ENCODE peak calls at places on chromosomes 2 and 18, in seven cellular contexts. T, R, D, O, L, U and W are unnamed samples.

GRCh38 chr2:127909019-127909418 is 23.3 kb upstream of the AMMECR1L start:
- DNase-seq in T (no peak), R (no peak), D (no peak), O (no peak), L (no peak), U (no peak), W (no peak)

GRCh38 chr18:13452851-13453524 is 234.4 kb downstream of the LDLRAD4 start:
- DNase-seq in T (no peak), R (no peak), D (no peak), O (no peak), L (no peak), U (no peak), W (no peak)

GRCh38 chr18:41992698-41993097 is 37.7 kb downstream of the PIK3C3 start:
- DNase-seq in T (no peak), R (no peak), D (no peak), O (no peak), L (no peak), U (no peak), W (no peak)

GRCh38 chr2:2101924-2102323 is 229.2 kb downstream of the MYT1L start:
- DNase-seq in T (no peak), R (no peak), D (no peak), O (no peak), L (no peak), U (peak; percentile 6), W (no peak)

GRCh38 chr2:151619337-151619989 is 114.8 kb downstream of the NEB start:
- DNase-seq in T (no peak), R (no peak), D (no peak), O (no peak), L (peak; percentile 95), U (no peak), W (no peak)

GRCh38 chr2:95023222-95023597 is 2.3 kb upstream of the MAL start:
- DNase-seq in T (no peak), R (peak; percentile 44), D (peak; percentile 62), O (peak; percentile 18), L (no peak), U (no peak), W (no peak)

GRCh38 chr2:216687646-216688045 is 7.7 kb downstream of the IGFBP5 start:
- DNase-seq in T (no peak), R (peak; percentile 55), D (peak; percentile 43), O (no peak), L (no peak), U (no peak), W (no peak)

GRCh38 chr2:136182315-136182714 is 64.4 kb upstream of the CXCR4 start:
- DNase-seq in T (no peak), R (no peak), D (no peak), O (no peak), L (no peak), U (no peak), W (no peak)

GRCh38 chr18:35376393-35376741 is 770 bp downstream of the ZNF396 start:
- DNase-seq in T (no peak), R (peak; percentile 37), D (peak; percentile 20), O (no peak), L (no peak), U (no peak), W (no peak)

GRCh38 chr18:9488535-9488934 is 13.2 kb downstream of the RALBP1 start:
- DNase-seq in T (no peak), R (no peak), D (no peak), O (no peak), L (no peak), U (no peak), W (no peak)

GRCh38 chr2:197042613-197043248 is 116.2 kb upstream of the PGAP1 start:
- DNase-seq in T (no peak), R (no peak), D (no peak), O (no peak), L (no peak), U (no peak), W (no peak)

GRCh38 chr18:79439201-79440023 is 43.7 kb downstream of the NFATC1 start:
- DNase-seq in T (no peak), R (peak; percentile 42), D (peak; percentile 22), O (no peak), L (no peak), U (no peak), W (no peak)

GRCh38 chr2:121810959-121811853 is 55.8 kb downstream of the TSN start:
- DNase-seq in T (peak; percentile 34), R (peak; percentile 9), D (no peak), O (no peak), L (peak; percentile 27), U (peak; percentile 29), W (peak; percentile 45)

GRCh38 chr2:144354953-144355352 is 165.0 kb downstream of the ZEB2 start:
- DNase-seq in T (no peak), R (no peak), D (no peak), O (no peak), L (no peak), U (no peak), W (no peak)